ENCODE peak calls at places on chromosomes 13 and 19, in six cellular contexts. One of them, this sample, is unnamed.

GRCh38 chr19:58334691-58335249 is 8.0 kb downstream of the ZSCAN22 start:
- DNase-seq in AG10803: no peak
- DNase-seq in heart right ventricle: no peak
- DNase-seq in activated B cell treated with CpG ODN at 0.5 μM for 24 hours: no peak
- DNase-seq in GM13977: no peak
- DNase-seq in HFF-Myc: no peak
- DNase-seq in this sample: no peak

GRCh38 chr13:67283602-67284001 is 53.5 kb upstream of the PCDH9 start:
- DNase-seq in activated B cell treated with CpG ODN at 0.5 μM for 24 hours: no peak
- DNase-seq in HFF-Myc: no peak
- DNase-seq in AG10803: no peak
- DNase-seq in GM13977: no peak
- DNase-seq in heart right ventricle: no peak
- DNase-seq in this sample: no peak

GRCh38 chr13:47277774-47278173 is 380.9 kb upstream of the HTR2A start:
- DNase-seq in activated B cell treated with CpG ODN at 0.5 μM for 24 hours: no peak
- DNase-seq in GM13977: no peak
- DNase-seq in HFF-Myc: no peak
- DNase-seq in AG10803: peak
- DNase-seq in heart right ventricle: no peak
- DNase-seq in this sample: no peak

GRCh38 chr13:24392972-24393371 is 83.6 kb downstream of the C1QTNF9 start:
- DNase-seq in AG10803: no peak
- DNase-seq in HFF-Myc: no peak
- DNase-seq in activated B cell treated with CpG ODN at 0.5 μM for 24 hours: no peak
- DNase-seq in heart right ventricle: no peak
- DNase-seq in GM13977: no peak
- DNase-seq in this sample: no peak

GRCh38 chr13:100646030-100646673 is 28.4 kb downstream of the TMTC4 start:
- DNase-seq in GM13977: no peak
- DNase-seq in activated B cell treated with CpG ODN at 0.5 μM for 24 hours: no peak
- DNase-seq in heart right ventricle: no peak
- DNase-seq in AG10803: peak
- DNase-seq in HFF-Myc: no peak
- DNase-seq in this sample: peak

GRCh38 chr13:68380041-68380973 is 1150.2 kb upstream of the PCDH9 start:
- DNase-seq in AG10803: no peak
- DNase-seq in HFF-Myc: no peak
- DNase-seq in activated B cell treated with CpG ODN at 0.5 μM for 24 hours: no peak
- DNase-seq in heart right ventricle: no peak
- DNase-seq in GM13977: no peak
- DNase-seq in this sample: no peak

GRCh38 chr19:18833849-18834643 is 2.3 kb downstream of the UPF1 start:
- DNase-seq in HFF-Myc: no peak
- DNase-seq in AG10803: no peak
- DNase-seq in heart right ventricle: no peak
- DNase-seq in GM13977: peak
- DNase-seq in activated B cell treated with CpG ODN at 0.5 μM for 24 hours: no peak
- DNase-seq in this sample: peak

GRCh38 chr13:76621726-76622125 is 264.5 kb downstream of the KCTD12 start:
- DNase-seq in GM13977: no peak
- DNase-seq in heart right ventricle: no peak
- DNase-seq in AG10803: no peak
- DNase-seq in HFF-Myc: no peak
- DNase-seq in activated B cell treated with CpG ODN at 0.5 μM for 24 hours: no peak
- DNase-seq in this sample: no peak

GRCh38 chr13:22926176-22927007 is 254.4 kb upstream of the SGCG start:
- DNase-seq in GM13977: no peak
- DNase-seq in AG10803: peak
- DNase-seq in heart right ventricle: peak
- DNase-seq in HFF-Myc: no peak
- DNase-seq in activated B cell treated with CpG ODN at 0.5 μM for 24 hours: no peak
- DNase-seq in this sample: no peak

GRCh38 chr19:33442706-33443105 is 69.2 kb downstream of the CEBPG start:
- DNase-seq in GM13977: no peak
- DNase-seq in HFF-Myc: no peak
- DNase-seq in AG10803: no peak
- DNase-seq in heart right ventricle: no peak
- DNase-seq in activated B cell treated with CpG ODN at 0.5 μM for 24 hours: no peak
- DNase-seq in this sample: no peak

GRCh38 chr13:51262501-51263211 is 40.5 kb downstream of the FAM124A start:
- DNase-seq in HFF-Myc: no peak
- DNase-seq in heart right ventricle: no peak
- DNase-seq in GM13977: no peak
- DNase-seq in activated B cell treated with CpG ODN at 0.5 μM for 24 hours: no peak
- DNase-seq in AG10803: no peak
- DNase-seq in this sample: no peak

GRCh38 chr19:34428549-34429285 is 536 bp downstream of the UBA2 start:
- DNase-seq in AG10803: peak
- DNase-seq in HFF-Myc: no peak
- DNase-seq in GM13977: peak
- DNase-seq in activated B cell treated with CpG ODN at 0.5 μM for 24 hours: no peak
- DNase-seq in heart right ventricle: peak
- DNase-seq in this sample: peak

GRCh38 chr19:32498641-32499200 is 82.3 kb upstream of the PDCD5 start:
- DNase-seq in heart right ventricle: no peak
- DNase-seq in activated B cell treated with CpG ODN at 0.5 μM for 24 hours: no peak
- DNase-seq in AG10803: no peak
- DNase-seq in GM13977: no peak
- DNase-seq in HFF-Myc: no peak
- DNase-seq in this sample: peak

GRCh38 chr19:50489461-50490011 is 12.9 kb upstream of the GARIN5A start:
- DNase-seq in heart right ventricle: no peak
- DNase-seq in GM13977: no peak
- DNase-seq in activated B cell treated with CpG ODN at 0.5 μM for 24 hours: no peak
- DNase-seq in HFF-Myc: no peak
- DNase-seq in AG10803: no peak
- DNase-seq in this sample: no peak

GRCh38 chr19:19211499-19212432 is at the start of gene NCAN:
- DNase-seq in activated B cell treated with CpG ODN at 0.5 μM for 24 hours: no peak
- DNase-seq in AG10803: no peak
- DNase-seq in GM13977: no peak
- DNase-seq in heart right ventricle: no peak
- DNase-seq in HFF-Myc: no peak
- DNase-seq in this sample: no peak

GRCh38 chr19:39915848-39916215 is 18.6 kb downstream of the FCGBP start:
- DNase-seq in HFF-Myc: no peak
- DNase-seq in activated B cell treated with CpG ODN at 0.5 μM for 24 hours: no peak
- DNase-seq in GM13977: no peak
- DNase-seq in AG10803: no peak
- DNase-seq in heart right ventricle: no peak
- DNase-seq in this sample: no peak
- TF ChIP-seq CTCF in HFF-Myc: no peak
- TF ChIP-seq CTCF in activated B cell treated with CpG ODN at 0.5 μM for 24 hours: no peak
- TF ChIP-seq CTCF in GM13977: no peak
- TF ChIP-seq CTCF in AG10803: no peak
- TF ChIP-seq CTCF in heart right ventricle: no peak
- TF ChIP-seq CTCF in this sample: no peak

GRCh38 chr19:29293292-29293691 is 80.3 kb upstream of the UQCRFS1 start:
- DNase-seq in heart right ventricle: no peak
- DNase-seq in AG10803: no peak
- DNase-seq in activated B cell treated with CpG ODN at 0.5 μM for 24 hours: no peak
- DNase-seq in GM13977: no peak
- DNase-seq in HFF-Myc: no peak
- DNase-seq in this sample: no peak

GRCh38 chr19:29292146-29292545 is 79.2 kb upstream of the UQCRFS1 start:
- DNase-seq in AG10803: no peak
- DNase-seq in heart right ventricle: no peak
- DNase-seq in GM13977: no peak
- DNase-seq in HFF-Myc: no peak
- DNase-seq in activated B cell treated with CpG ODN at 0.5 μM for 24 hours: no peak
- DNase-seq in this sample: no peak

GRCh38 chr19:29292562-29292961 is 79.6 kb upstream of the UQCRFS1 start:
- DNase-seq in activated B cell treated with CpG ODN at 0.5 μM for 24 hours: no peak
- DNase-seq in GM13977: no peak
- DNase-seq in heart right ventricle: no peak
- DNase-seq in HFF-Myc: no peak
- DNase-seq in AG10803: no peak
- DNase-seq in this sample: no peak

GRCh38 chr19:29289020-29289419 is 76.1 kb upstream of the UQCRFS1 start:
- DNase-seq in activated B cell treated with CpG ODN at 0.5 μM for 24 hours: no peak
- DNase-seq in GM13977: no peak
- DNase-seq in AG10803: no peak
- DNase-seq in HFF-Myc: no peak
- DNase-seq in heart right ventricle: no peak
- DNase-seq in this sample: no peak

DNA sequence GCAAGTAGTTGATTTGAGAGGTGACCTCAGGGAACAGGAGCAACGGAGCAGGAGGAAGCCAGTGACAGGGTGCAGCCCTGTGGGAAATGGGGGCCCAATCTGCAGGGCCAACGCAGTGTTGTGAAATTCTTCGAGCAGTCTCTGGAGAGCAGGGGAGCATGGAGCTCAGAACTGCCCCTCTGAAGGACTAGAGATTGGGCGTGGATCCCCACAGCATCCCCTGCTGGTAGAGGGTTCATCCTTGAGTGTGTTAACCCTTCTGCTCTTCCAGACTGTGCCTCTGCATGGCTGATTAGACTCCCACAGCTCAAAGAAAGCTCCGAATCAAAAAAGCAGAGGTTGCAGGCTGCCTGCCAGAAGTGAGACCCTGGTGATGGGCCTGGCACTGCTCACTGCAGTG is 77.9 kb upstream of the UQCRFS1 start:
- DNase-seq in AG10803: no peak
- DNase-seq in activated B cell treated with CpG ODN at 0.5 μM for 24 hours: no peak
- DNase-seq in heart right ventricle: no peak
- DNase-seq in GM13977: no peak
- DNase-seq in HFF-Myc: no peak
- DNase-seq in this sample: no peak
- TF ChIP-seq CTCF in AG10803: no peak
- TF ChIP-seq CTCF in activated B cell treated with CpG ODN at 0.5 μM for 24 hours: no peak
- TF ChIP-seq CTCF in heart right ventricle: no peak
- TF ChIP-seq CTCF in GM13977: no peak
- TF ChIP-seq CTCF in HFF-Myc: no peak
- TF ChIP-seq CTCF in this sample: no peak

GRCh38 chr19:48899781-48900476 is at the start of gene NUCB1:
- DNase-seq in activated B cell treated with CpG ODN at 0.5 μM for 24 hours: peak
- DNase-seq in GM13977: peak
- DNase-seq in AG10803: peak
- DNase-seq in HFF-Myc: peak
- DNase-seq in heart right ventricle: peak
- DNase-seq in this sample: peak
- TF ChIP-seq CTCF in activated B cell treated with CpG ODN at 0.5 μM for 24 hours: no peak
- TF ChIP-seq CTCF in GM13977: no peak
- TF ChIP-seq CTCF in AG10803: peak
- TF ChIP-seq CTCF in HFF-Myc: no peak
- TF ChIP-seq CTCF in heart right ventricle: no peak
- TF ChIP-seq CTCF in this sample: no peak

DNA sequence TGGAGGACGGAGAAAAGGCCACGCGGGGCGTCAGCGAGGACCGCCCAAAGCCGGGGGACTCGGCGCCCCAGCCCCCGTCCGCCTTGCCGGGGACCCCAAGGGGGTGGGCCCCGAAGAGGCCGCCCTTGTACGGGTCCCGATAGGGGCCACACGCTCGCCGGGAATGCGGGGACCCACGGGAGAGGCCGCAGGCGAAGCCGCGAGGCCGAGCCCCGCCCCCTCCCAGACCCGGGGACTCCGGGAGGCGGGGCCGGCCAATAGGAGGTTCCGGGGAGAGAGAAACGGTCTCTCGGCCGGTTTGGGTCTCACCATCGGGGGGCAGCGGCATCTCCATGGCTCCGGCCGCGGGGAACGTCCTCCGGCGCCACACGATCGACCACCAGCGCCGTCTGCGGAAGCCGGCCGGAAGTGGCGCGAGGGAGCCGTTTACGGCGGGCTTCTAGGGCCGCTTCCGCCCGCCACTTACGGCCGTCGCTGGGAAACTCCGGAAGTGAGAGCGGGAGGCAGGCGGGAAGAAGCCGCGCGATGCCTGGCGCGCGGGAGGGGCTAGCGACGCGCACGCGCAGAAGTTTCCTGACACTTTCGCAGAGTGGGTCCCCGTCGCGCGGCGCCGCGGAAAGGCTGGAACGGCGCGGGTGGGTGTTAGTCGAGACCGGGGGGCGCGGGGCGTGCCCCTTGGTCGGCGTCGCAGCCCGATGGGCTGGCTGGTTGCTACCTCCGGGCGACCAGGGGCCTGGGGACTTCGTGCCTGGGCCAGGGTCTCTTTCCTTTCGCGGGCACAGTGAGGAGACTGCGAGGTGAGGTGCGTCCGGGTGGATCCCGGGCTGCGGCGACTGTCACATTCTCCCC is at the start of gene CHERP:
- DNase-seq in HFF-Myc: peak
- DNase-seq in AG10803: peak
- DNase-seq in heart right ventricle: peak
- DNase-seq in GM13977: peak
- DNase-seq in activated B cell treated with CpG ODN at 0.5 μM for 24 hours: peak
- DNase-seq in this sample: peak
- TF ChIP-seq CTCF in HFF-Myc: no peak
- TF ChIP-seq CTCF in AG10803: no peak
- TF ChIP-seq CTCF in heart right ventricle: no peak
- TF ChIP-seq CTCF in GM13977: no peak
- TF ChIP-seq CTCF in activated B cell treated with CpG ODN at 0.5 μM for 24 hours: no peak
- TF ChIP-seq CTCF in this sample: no peak

GRCh38 chr13:103537616-103538015 is 471.4 kb upstream of the SLC10A2 start:
- DNase-seq in activated B cell treated with CpG ODN at 0.5 μM for 24 hours: no peak
- DNase-seq in HFF-Myc: no peak
- DNase-seq in GM13977: no peak
- DNase-seq in AG10803: no peak
- DNase-seq in heart right ventricle: no peak
- DNase-seq in this sample: no peak
- TF ChIP-seq CTCF in activated B cell treated with CpG ODN at 0.5 μM for 24 hours: no peak
- TF ChIP-seq CTCF in HFF-Myc: no peak
- TF ChIP-seq CTCF in GM13977: no peak
- TF ChIP-seq CTCF in AG10803: no peak
- TF ChIP-seq CTCF in heart right ventricle: no peak
- TF ChIP-seq CTCF in this sample: no peak

DNA sequence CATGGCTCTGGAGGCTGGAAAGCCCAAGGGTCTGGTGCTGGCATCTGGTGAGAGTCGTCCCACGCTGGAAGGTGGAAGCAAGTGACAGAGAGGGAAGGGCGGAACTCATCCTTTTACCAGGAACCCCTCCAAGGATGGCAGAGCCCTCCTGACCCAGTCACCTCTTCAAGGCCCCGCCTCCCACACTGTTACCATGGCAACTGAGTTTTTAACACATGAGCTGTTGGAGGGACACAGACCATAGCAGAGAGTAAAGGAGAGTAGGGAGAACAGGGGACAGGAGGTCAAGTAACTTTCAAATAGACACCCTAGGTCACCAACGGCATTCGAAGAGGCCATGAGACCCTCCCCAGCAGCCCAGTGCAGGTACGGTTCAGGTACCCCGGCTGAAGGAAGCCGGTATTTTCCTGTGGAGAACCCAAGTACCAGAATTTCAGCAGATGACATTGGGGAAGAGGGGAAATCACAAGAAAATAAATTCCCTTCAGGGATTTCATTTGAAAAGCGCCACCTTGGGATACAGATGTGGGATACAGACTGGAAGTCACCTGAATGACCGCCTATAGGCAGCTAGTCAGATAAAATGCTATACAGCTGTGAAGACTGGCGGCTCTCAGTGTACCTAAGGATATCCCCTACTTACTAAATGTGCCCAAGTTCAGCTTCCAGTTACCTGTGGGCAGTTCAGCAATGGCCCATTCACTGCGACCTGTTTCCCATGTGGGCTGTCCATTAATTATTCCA is 8.0 kb downstream of the IL17D start:
- DNase-seq in HFF-Myc: no peak
- DNase-seq in GM13977: peak
- DNase-seq in AG10803: no peak
- DNase-seq in activated B cell treated with CpG ODN at 0.5 μM for 24 hours: no peak
- DNase-seq in heart right ventricle: no peak
- DNase-seq in this sample: peak
- TF ChIP-seq CTCF in HFF-Myc: no peak
- TF ChIP-seq CTCF in GM13977: no peak
- TF ChIP-seq CTCF in AG10803: no peak
- TF ChIP-seq CTCF in activated B cell treated with CpG ODN at 0.5 μM for 24 hours: no peak
- TF ChIP-seq CTCF in heart right ventricle: no peak
- TF ChIP-seq CTCF in this sample: no peak

This sample was measured in activated CD8-positive, alpha-beta T cell treated with anti-CD3 and anti-CD28 coated beads for 36 hours.